ENCODE peak calls at places on chromosome 20, in nine cellular contexts. V is foreskin fibroblast, Z is coronary artery, I is spleen, X is mucosa of descending colon, Q is tibial artery, T is psoas muscle, N is upper lobe of left lung, A is nephron progenitor cell. B is an unnamed sample.

GRCh38 chr20:16066571-16066970 is 506.7 kb downstream of the KIF16B start:
- DNase-seq in V (no peak), Z (no peak), I (no peak), X (no peak), Q (no peak), T (no peak), N (no peak), A (no peak), B (no peak)

GRCh38 chr20:36777152-36777551 is 3.6 kb upstream of the DSN1 start:
- DNase-seq in V (no peak), Z (no peak), I (peak), X (no peak), Q (no peak), T (no peak), N (no peak), A (no peak), B (no peak)

GRCh38 chr20:11553603-11554002 is 364.1 kb upstream of the BTBD3 start:
- DNase-seq in V (peak), Z (no peak), I (no peak), X (no peak), Q (no peak), T (no peak), N (no peak), A (no peak), B (no peak)

GRCh38 chr20:59255256-59255655 is 45.2 kb upstream of the EDN3 start:
- DNase-seq in V (no peak), Z (no peak), I (no peak), X (no peak), Q (no peak), T (no peak), N (no peak), A (no peak), B (no peak)

GRCh38 chr20:37880726-37881591 is 22.0 kb upstream of the VSTM2L start:
- DNase-seq in V (no peak), Z (no peak), I (peak), X (no peak), Q (no peak), T (peak), N (peak), A (no peak), B (no peak)

GRCh38 chr20:58297394-58297793 is 12.1 kb upstream of the RAB22A start:
- DNase-seq in V (no peak), Z (no peak), I (no peak), X (no peak), Q (no peak), T (no peak), N (no peak), A (no peak), B (no peak)

GRCh38 chr20:6185268-6185667 is 62.4 kb upstream of the FERMT1 start:
- DNase-seq in V (no peak), Z (no peak), I (no peak), X (no peak), Q (no peak), T (no peak), N (no peak), A (no peak), B (no peak)

GRCh38 chr20:39042279-39043150 is 80.4 kb downstream of the DHX35 start:
- DNase-seq in V (no peak), Z (no peak), I (no peak), X (no peak), Q (no peak), T (no peak), N (no peak), A (no peak), B (no peak)

GRCh38 chr20:12936020-12936419 is 72.8 kb upstream of the SPTLC3 start:
- DNase-seq in V (no peak), Z (no peak), I (no peak), X (no peak), Q (no peak), T (no peak), N (no peak), A (no peak), B (no peak)

GRCh38 chr20:1322511-1323245 is 6.3 kb downstream of the SDCBP2 start:
- DNase-seq in V (peak), Z (peak), I (peak), X (peak), Q (no peak), T (no peak), N (no peak), A (no peak), B (no peak)

GRCh38 chr20:13028001-13028400 is 19.2 kb downstream of the SPTLC3 start:
- DNase-seq in V (no peak), Z (no peak), I (no peak), X (no peak), Q (no peak), T (no peak), N (no peak), A (no peak), B (no peak)

GRCh38 chr20:35257175-35257909 is 20.6 kb downstream of the MMP24OS start:
- DNase-seq in V (no peak), Z (no peak), I (no peak), X (no peak), Q (no peak), T (no peak), N (no peak), A (no peak), B (no peak)

GRCh38 chr20:36255445-36255844 is 19.2 kb downstream of the AAR2 start:
- DNase-seq in V (no peak), Z (no peak), I (no peak), X (no peak), Q (no peak), T (no peak), N (no peak), A (no peak), B (no peak)

GRCh38 chr20:57025261-57025660 is 241.2 kb downstream of the BMP7 start:
- DNase-seq in V (no peak), Z (no peak), I (no peak), X (no peak), Q (no peak), T (no peak), N (no peak), A (no peak), B (no peak)

GRCh38 chr20:16518068-16518783 is 55.0 kb downstream of the KIF16B start:
- DNase-seq in V (peak), Z (no peak), I (no peak), X (no peak), Q (no peak), T (no peak), N (no peak), A (peak), B (no peak)

GRCh38 chr20:22559711-22560305 is 24.6 kb downstream of the FOXA2 start:
- DNase-seq in V (no peak), Z (no peak), I (no peak), X (no peak), Q (no peak), T (no peak), N (no peak), A (no peak), B (no peak)

DNA sequence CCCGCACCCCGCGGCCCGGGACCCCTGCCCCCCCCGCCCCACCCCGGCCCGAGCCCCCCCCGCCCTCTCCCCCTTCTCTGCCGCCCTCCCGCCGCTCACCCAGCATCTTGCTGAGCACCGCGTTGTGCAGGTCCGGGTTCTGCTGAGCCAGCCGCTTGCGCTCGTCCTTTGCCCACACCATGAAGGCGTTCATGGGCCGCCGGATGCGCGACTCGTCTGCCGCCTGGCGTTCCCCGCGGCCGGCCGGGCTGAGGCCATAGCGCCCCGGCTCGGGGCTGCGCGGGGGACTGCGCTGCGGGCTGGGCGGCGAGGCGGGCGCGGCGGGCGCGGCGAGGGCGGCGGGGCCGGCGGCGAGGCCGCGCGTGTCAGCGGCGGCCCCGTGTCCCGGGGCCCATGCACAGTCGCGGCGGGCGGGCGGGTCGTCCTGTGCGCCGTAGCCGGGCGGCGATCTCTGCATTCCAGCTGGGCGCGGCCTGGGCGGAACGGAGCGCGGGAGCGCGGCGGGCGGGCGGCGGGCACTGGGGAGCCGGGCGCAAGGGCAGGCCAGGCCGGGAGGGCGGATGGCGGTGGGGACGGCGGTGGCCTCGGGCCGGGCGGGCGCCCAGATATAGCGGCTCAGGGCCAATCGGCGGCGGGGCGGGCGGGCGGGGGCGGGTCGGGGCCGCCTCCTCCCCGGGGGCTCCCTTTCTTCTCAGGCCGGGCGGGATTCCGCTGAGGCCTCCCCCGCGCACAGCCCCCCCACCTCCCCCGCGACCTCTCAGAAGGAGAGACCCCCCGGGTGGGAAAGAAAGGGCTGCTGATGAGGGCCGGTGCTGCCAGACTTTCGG is at the start of gene SOX18:
- DNase-seq in V (no peak), Z (no peak), I (peak), X (no peak), Q (no peak), T (no peak), N (peak), A (peak), B (no peak)
- TF ChIP-seq CTCF in V (no peak), Z (no peak), I (no peak), X (no peak), Q (no peak), T (no peak), N (no peak), A (no peak), B (no peak)

DNA sequence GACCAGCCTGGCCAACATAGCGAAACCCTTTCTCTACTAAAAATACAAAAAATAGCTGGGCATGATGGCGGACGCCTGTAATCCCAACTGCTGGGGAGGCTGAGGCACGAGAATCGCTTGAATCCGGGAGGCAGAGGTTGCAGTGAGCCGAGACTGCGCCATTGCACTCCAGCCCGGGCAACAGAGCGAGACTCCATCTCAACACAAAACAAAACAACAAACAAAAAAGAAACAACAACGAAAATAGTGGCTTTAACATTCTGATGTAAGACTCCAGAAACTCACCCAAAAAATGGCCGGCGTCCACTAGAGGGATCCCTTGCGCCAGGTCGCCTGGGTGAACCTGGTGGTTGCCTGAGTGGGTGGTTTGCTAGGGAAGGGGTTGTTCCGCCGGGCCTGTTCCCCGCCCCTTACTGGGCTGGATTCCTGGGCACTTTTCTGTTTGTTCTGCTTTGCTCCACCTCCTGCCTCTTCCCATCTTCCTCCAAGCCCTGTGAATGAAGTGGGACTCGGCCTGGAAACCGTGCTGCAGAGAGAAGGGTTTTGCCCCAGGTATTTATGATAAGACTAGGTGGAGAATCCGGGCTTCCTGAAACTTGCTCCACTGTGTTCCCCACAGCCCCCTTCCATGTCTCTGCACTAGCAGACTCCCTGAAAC is 1.5 kb downstream of the PABPC1L start:
- DNase-seq in V (no peak), Z (no peak), I (peak), X (no peak), Q (no peak), T (no peak), N (peak), A (peak), B (no peak)
- TF ChIP-seq CTCF in V (peak), Z (no peak), I (peak), X (peak), Q (no peak), T (no peak), N (no peak), A (peak), B (no peak)

DNA sequence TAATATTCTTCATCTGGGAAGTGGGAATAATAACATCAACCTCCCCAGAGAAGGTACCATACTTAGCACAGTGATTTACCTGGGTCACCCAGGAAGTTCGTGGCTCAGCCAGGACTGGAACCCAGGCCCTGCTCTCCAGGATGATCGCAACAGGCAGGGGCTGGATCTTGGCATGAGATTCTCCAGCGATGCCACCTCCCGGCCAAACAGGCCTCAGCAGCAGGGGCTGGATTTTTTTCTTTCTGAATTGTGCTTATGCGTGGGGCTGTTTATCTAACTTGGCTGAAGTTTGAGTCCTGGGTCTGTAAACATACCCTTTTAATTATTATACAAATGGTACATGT is 129.5 kb upstream of the PTPN1 start:
- DNase-seq in V (peak), Z (no peak), I (no peak), X (peak), Q (no peak), T (no peak), N (no peak), A (no peak), B (no peak)
- TF ChIP-seq CTCF in V (peak), Z (no peak), I (no peak), X (no peak), Q (peak), T (peak), N (peak), A (no peak), B (no peak)

GRCh38 chr20:33262658-33263065 is 20.4 kb upstream of the BPIFB1 start:
- DNase-seq in V (peak), Z (no peak), I (no peak), X (no peak), Q (no peak), T (no peak), N (no peak), A (peak), B (no peak)
- TF ChIP-seq CTCF in V (peak), Z (no peak), I (no peak), X (no peak), Q (no peak), T (no peak), N (no peak), A (peak), B (no peak)

GRCh38 chr20:7371518-7372158 is 568.6 kb downstream of the HAO1 start:
- DNase-seq in V (no peak), Z (no peak), I (no peak), X (no peak), Q (no peak), T (no peak), N (no peak), A (no peak), B (no peak)

GRCh38 chr20:7379206-7379605 is 561.1 kb downstream of the HAO1 start:
- DNase-seq in V (no peak), Z (no peak), I (no peak), X (no peak), Q (no peak), T (no peak), N (no peak), A (no peak), B (no peak)

GRCh38 chr20:7379621-7380220 is 560.5 kb downstream of the HAO1 start:
- DNase-seq in V (peak), Z (no peak), I (no peak), X (no peak), Q (no peak), T (no peak), N (no peak), A (no peak), B (no peak)

GRCh38 chr20:7375905-7376304 is 564.4 kb downstream of the HAO1 start:
- DNase-seq in V (no peak), Z (no peak), I (no peak), X (no peak), Q (no peak), T (no peak), N (no peak), A (no peak), B (no peak)
- TF ChIP-seq CTCF in V (peak), Z (no peak), I (peak), X (no peak), Q (no peak), T (peak), N (no peak), A (peak), B (no peak)

B was measured in activated B cell treated with CpG ODN at 0.5 μM for 24 hours.